ENCODE peak calls at places on chromosomes 3 and 15, in five cellular contexts. One of them, this sample, is unnamed.

GRCh38 chr3:111712294-111713180 is 117.4 kb upstream of the ZBED2 start:
- DNase-seq in transverse colon: no peak
- DNase-seq in breast epithelium: no peak
- DNase-seq in GM23338: no peak
- DNase-seq in sigmoid colon: peak; percentile 72
- DNase-seq in this sample: no peak

GRCh38 chr15:99409097-99409473 is 156.7 kb upstream of the MEF2A start:
- DNase-seq in transverse colon: peak; percentile 76
- DNase-seq in breast epithelium: no peak
- DNase-seq in GM23338: peak; percentile 68
- DNase-seq in sigmoid colon: peak; percentile 80
- DNase-seq in this sample: no peak

GRCh38 chr15:70632079-70632850 is 131.1 kb downstream of the UACA start:
- DNase-seq in transverse colon: no peak
- DNase-seq in breast epithelium: no peak
- DNase-seq in GM23338: no peak
- DNase-seq in sigmoid colon: no peak
- DNase-seq in this sample: no peak

GRCh38 chr3:55012091-55012490 is 84.2 kb upstream of the LRTM1 start:
- DNase-seq in transverse colon: no peak
- DNase-seq in breast epithelium: no peak
- DNase-seq in GM23338: no peak
- DNase-seq in sigmoid colon: no peak
- DNase-seq in this sample: no peak

GRCh38 chr15:97501291-97501690 is 459.2 kb upstream of the ARRDC4 start:
- DNase-seq in transverse colon: no peak
- DNase-seq in breast epithelium: no peak
- DNase-seq in GM23338: no peak
- DNase-seq in sigmoid colon: no peak
- DNase-seq in this sample: peak; percentile 95

GRCh38 chr3:72306800-72307341 is 521.9 kb upstream of the PROK2 start:
- DNase-seq in transverse colon: no peak
- DNase-seq in breast epithelium: no peak
- DNase-seq in GM23338: peak; percentile 41
- DNase-seq in sigmoid colon: no peak
- DNase-seq in this sample: no peak

GRCh38 chr3:168996622-168997021 is 666.9 kb downstream of the MECOM start:
- DNase-seq in transverse colon: no peak
- DNase-seq in breast epithelium: no peak
- DNase-seq in GM23338: no peak
- DNase-seq in sigmoid colon: no peak
- DNase-seq in this sample: no peak

GRCh38 chr3:58047806-58048205 is 39.6 kb downstream of the FLNB start:
- DNase-seq in transverse colon: no peak
- DNase-seq in breast epithelium: no peak
- DNase-seq in GM23338: no peak
- DNase-seq in sigmoid colon: no peak
- DNase-seq in this sample: no peak

GRCh38 chr3:121592856-121593702 is at the start of gene FBXO40:
- DNase-seq in transverse colon: peak; percentile 45
- DNase-seq in breast epithelium: no peak
- DNase-seq in GM23338: peak; percentile 99
- DNase-seq in sigmoid colon: no peak
- DNase-seq in this sample: no peak

GRCh38 chr3:13472286-13472685 is 7.8 kb upstream of the HDAC11 start:
- DNase-seq in transverse colon: no peak
- DNase-seq in breast epithelium: no peak
- DNase-seq in GM23338: no peak
- DNase-seq in sigmoid colon: no peak
- DNase-seq in this sample: no peak

GRCh38 chr3:178352300-178353021 is 183.8 kb upstream of the KCNMB2 start:
- DNase-seq in transverse colon: no peak
- DNase-seq in breast epithelium: no peak
- DNase-seq in GM23338: peak; percentile 44
- DNase-seq in sigmoid colon: no peak
- DNase-seq in this sample: no peak

DNA sequence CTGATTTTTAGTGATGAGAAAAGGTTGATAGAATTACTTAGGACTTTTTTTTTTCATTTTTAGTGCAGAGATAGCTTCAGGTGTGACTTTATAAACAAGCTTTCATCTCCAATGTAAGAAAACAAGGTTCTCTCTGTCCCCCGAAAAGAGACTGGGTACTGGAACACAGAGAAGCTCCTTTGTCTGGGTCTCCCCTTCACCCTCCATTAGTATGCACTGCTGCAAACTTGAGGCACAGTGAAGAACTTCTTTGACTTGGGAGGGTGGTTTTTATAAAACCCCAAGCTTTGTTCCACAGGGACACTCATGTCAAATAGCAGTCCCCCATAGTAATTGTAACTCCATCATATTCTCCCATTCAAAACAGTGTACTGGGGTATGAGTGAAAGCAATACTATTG is 93.5 kb upstream of the SOX2 start:
- DNase-seq in transverse colon: no peak
- DNase-seq in breast epithelium: no peak
- DNase-seq in GM23338: no peak
- DNase-seq in sigmoid colon: no peak
- DNase-seq in this sample: no peak
- H3K27ac ChIP-seq in transverse colon: no peak overlapping the region
- H3K27ac ChIP-seq in breast epithelium: no peak overlapping the region
- H3K27ac ChIP-seq in GM23338: no peak overlapping the region
- H3K27ac ChIP-seq in sigmoid colon: no peak overlapping the region
- H3K27ac ChIP-seq in this sample: no peak overlapping the region

GRCh38 chr3:47007001-47007400 is 27.5 kb downstream of the NBEAL2 start:
- DNase-seq in transverse colon: no peak
- DNase-seq in breast epithelium: peak; percentile 50
- DNase-seq in GM23338: no peak
- DNase-seq in sigmoid colon: no peak
- DNase-seq in this sample: no peak
- TF ChIP-seq POLR2AphosphoS5 in transverse colon: no peak
- TF ChIP-seq POLR2AphosphoS5 in breast epithelium: no peak
- TF ChIP-seq POLR2AphosphoS5 in GM23338: no peak
- TF ChIP-seq POLR2AphosphoS5 in sigmoid colon: no peak
- TF ChIP-seq POLR2AphosphoS5 in this sample: no peak

GRCh38 chr15:63407612-63408011 is 26.0 kb upstream of the CA12 start:
- DNase-seq in transverse colon: no peak
- DNase-seq in breast epithelium: no peak
- DNase-seq in GM23338: no peak
- DNase-seq in sigmoid colon: no peak
- DNase-seq in this sample: no peak
- H3K27ac ChIP-seq in transverse colon: no peak overlapping the region
- H3K27ac ChIP-seq in breast epithelium: no peak overlapping the region
- H3K27ac ChIP-seq in GM23338: no peak overlapping the region
- H3K27ac ChIP-seq in sigmoid colon: no peak overlapping the region
- H3K27ac ChIP-seq in this sample: no peak overlapping the region

DNA sequence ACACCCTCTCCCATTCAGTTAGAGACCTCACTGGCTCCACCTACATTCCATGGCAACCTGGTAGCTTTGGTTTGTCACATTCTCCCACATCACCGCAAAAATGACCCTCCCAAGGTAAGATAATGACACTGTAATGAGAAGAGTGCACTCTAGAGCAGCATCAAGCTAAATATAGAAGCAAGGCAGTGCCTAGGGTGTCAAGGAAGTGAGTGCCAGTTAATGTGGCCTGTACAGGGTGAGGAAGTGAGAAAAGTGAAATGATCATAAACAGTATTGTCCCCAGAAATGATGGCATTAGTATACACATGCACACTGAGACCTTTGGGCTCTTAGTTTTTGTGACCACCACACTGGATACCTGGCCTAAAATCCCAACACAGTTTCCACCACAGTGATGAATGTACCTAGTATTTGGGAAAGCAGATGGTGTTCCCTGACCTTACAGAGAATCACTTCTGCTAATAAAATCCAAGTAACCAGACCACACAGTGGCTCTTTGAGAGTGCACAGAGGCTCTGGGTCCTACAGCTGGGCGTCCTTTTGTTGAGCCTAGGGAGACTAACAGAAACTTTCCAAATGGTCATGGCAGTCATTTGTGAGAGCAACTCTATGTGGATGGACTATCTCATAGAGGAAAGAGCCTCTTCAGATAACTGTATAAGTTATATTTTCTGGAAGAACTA is 106.6 kb downstream of the ARPP21 start:
- DNase-seq in transverse colon: no peak
- DNase-seq in breast epithelium: no peak
- DNase-seq in GM23338: no peak
- DNase-seq in sigmoid colon: no peak
- DNase-seq in this sample: no peak
- TF ChIP-seq POLR2AphosphoS5 in transverse colon: no peak
- TF ChIP-seq POLR2AphosphoS5 in breast epithelium: no peak
- TF ChIP-seq POLR2AphosphoS5 in GM23338: no peak
- TF ChIP-seq POLR2AphosphoS5 in sigmoid colon: no peak
- TF ChIP-seq POLR2AphosphoS5 in this sample: no peak

DNA sequence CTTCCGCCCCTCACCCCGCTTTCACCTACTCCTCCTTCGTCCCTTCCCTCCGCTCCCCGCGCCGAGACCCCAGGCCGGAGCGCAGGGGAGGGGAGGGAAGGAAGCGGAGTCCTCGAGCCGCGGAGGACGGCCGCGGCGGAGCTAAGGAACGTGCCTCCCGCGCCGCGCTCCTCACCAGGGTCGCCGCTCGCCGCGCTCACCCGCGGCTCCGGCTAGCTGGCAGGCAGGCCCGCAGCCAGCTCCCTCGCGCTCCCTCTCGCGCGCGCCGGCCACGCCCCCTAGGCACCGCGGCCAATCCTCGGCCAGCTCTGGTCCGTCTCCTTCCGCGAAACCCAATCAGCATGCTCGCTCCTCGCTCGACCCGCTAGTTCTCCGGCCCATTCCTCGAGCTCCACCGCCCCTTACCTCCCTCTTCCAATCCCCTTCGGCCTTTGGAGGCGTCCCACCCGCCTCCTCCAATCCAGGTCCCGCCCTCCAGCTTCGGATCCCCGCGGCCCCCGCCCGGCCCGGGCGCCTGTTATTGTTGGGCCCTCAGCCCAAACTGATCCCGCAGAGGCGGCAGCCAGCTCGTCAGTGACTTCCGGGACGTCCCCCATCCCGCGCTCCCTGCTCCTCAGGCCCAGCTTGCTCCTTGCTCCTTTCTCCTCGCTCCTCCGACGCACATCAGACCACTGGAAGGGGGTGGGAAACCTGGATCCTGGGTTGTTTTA is at the start of gene DCBLD2:
- DNase-seq in transverse colon: peak; percentile 97
- DNase-seq in breast epithelium: peak; percentile 97
- DNase-seq in GM23338: peak; percentile 99
- DNase-seq in sigmoid colon: peak; percentile 99
- DNase-seq in this sample: peak; percentile 76
- H3K27ac ChIP-seq in transverse colon: peak within 1 kb of the TSS; percentile 90
- H3K27ac ChIP-seq in breast epithelium: peak within 1 kb of the TSS; percentile 89
- H3K27ac ChIP-seq in GM23338: peak within 1 kb of the TSS; percentile 93
- H3K27ac ChIP-seq in sigmoid colon: peak within 1 kb of the TSS; percentile 96
- H3K27ac ChIP-seq in this sample: peak within 1 kb of the TSS; percentile 61

DNA sequence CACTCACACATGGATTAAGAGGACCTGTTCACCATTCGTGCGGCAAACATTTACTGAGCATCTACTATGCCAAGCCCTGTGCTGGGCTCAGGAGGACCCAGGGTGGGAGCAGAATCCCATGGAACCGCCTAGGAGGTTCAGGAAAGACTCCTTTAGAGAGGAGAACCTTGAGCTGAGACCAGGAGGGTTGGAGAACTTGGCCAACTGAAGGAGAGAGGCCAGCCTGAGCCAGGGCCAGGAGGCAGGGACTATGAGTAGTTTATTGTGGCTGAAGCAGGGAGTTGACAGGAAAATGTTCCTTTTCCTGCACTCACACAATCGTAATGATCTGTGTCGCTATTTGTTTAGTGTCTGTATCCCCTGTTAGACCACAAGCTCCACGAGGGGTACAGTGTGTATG is 71.3 kb downstream of the SLC30A4 start:
- DNase-seq in transverse colon: no peak
- DNase-seq in breast epithelium: no peak
- DNase-seq in GM23338: no peak
- DNase-seq in sigmoid colon: no peak
- DNase-seq in this sample: no peak
- TF ChIP-seq POLR2AphosphoS5 in transverse colon: peak; percentile 75
- TF ChIP-seq POLR2AphosphoS5 in breast epithelium: no peak
- TF ChIP-seq POLR2AphosphoS5 in GM23338: no peak
- TF ChIP-seq POLR2AphosphoS5 in sigmoid colon: no peak
- TF ChIP-seq POLR2AphosphoS5 in this sample: no peak

GRCh38 chr15:90871716-90872480 is 3.5 kb downstream of the FURIN start:
- DNase-seq in transverse colon: peak; percentile 33
- DNase-seq in breast epithelium: no peak
- DNase-seq in GM23338: peak; percentile 58
- DNase-seq in sigmoid colon: no peak
- DNase-seq in this sample: no peak

GRCh38 chr15:90873998-90874605 is 5.7 kb downstream of the FURIN start:
- DNase-seq in transverse colon: peak; percentile 32
- DNase-seq in breast epithelium: no peak
- DNase-seq in GM23338: peak; percentile 57
- DNase-seq in sigmoid colon: no peak
- DNase-seq in this sample: no peak

GRCh38 chr15:90872481-90873184 is 4.2 kb downstream of the FURIN start:
- DNase-seq in transverse colon: no peak
- DNase-seq in breast epithelium: no peak
- DNase-seq in GM23338: no peak
- DNase-seq in sigmoid colon: no peak
- DNase-seq in this sample: no peak

GRCh38 chr15:90875549-90875981 is 7.2 kb downstream of the FURIN start:
- DNase-seq in transverse colon: no peak
- DNase-seq in breast epithelium: no peak
- DNase-seq in GM23338: no peak
- DNase-seq in sigmoid colon: no peak
- DNase-seq in this sample: no peak

GRCh38 chr15:90873488-90873997 is 5.2 kb downstream of the FURIN start:
- DNase-seq in transverse colon: no peak
- DNase-seq in breast epithelium: no peak
- DNase-seq in GM23338: no peak
- DNase-seq in sigmoid colon: no peak
- DNase-seq in this sample: no peak
- H3K27ac ChIP-seq in transverse colon: no peak overlapping the region
- H3K27ac ChIP-seq in breast epithelium: peak overlapping the region; percentile 90
- H3K27ac ChIP-seq in GM23338: no peak overlapping the region
- H3K27ac ChIP-seq in sigmoid colon: peak overlapping the region; percentile 91
- H3K27ac ChIP-seq in this sample: no peak overlapping the region

DNA sequence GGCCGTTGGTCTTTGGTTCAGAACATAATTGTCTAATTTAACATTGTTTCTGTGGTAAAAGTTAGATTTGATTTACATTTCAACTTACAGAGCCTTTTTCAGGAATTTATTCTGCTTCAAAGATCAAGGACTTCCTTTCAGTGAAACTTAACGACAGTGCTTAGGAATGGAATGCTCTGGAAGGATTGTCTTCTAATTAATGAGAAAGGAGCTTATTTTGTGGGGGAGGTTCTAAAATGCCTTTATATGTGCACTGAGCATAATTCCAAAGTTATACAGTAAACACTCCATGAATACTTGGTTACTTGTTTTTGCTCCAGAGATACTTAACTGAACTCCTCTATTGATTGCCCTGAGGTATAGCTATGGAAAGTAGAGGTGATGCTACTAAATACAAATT is 75.7 kb downstream of the CACNA1D start:
- DNase-seq in transverse colon: no peak
- DNase-seq in breast epithelium: no peak
- DNase-seq in GM23338: peak; percentile 32
- DNase-seq in sigmoid colon: no peak
- DNase-seq in this sample: no peak
- TF ChIP-seq POLR2AphosphoS5 in transverse colon: no peak
- TF ChIP-seq POLR2AphosphoS5 in breast epithelium: no peak
- TF ChIP-seq POLR2AphosphoS5 in GM23338: no peak
- TF ChIP-seq POLR2AphosphoS5 in sigmoid colon: no peak
- TF ChIP-seq POLR2AphosphoS5 in this sample: no peak

DNA sequence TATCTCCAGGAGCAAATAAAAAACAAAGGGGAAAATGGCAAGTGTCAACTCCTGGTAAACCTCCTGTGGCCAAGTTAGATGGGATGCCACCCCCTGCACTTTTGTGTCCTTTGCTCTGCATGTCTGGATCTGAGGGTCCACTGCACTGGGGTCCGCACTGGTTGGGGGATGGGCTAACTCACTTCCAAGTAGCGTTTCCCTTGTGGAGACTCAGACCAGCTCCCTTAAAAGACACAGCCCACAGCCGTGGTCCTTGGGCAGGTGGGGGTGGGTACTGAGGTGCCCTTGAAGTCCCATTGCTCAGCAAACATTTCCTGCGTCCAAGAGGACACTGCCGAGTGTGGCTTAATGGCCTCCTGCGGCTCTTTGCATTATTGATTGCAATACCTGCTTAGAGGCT is 188.2 kb downstream of the MEGF11 start:
- DNase-seq in transverse colon: no peak
- DNase-seq in breast epithelium: no peak
- DNase-seq in GM23338: no peak
- DNase-seq in sigmoid colon: peak; percentile 40
- DNase-seq in this sample: no peak
- H3K27ac ChIP-seq in transverse colon: no peak overlapping the region
- H3K27ac ChIP-seq in breast epithelium: no peak overlapping the region
- H3K27ac ChIP-seq in GM23338: no peak overlapping the region
- H3K27ac ChIP-seq in sigmoid colon: no peak overlapping the region
- H3K27ac ChIP-seq in this sample: no peak overlapping the region